ENCODE peak calls at places on chromosomes 16 and 17, in ten cellular contexts. V, W, P, C, F, M, A, U, B and K are unnamed samples.

GRCh38 chr17:5899496-5900195 is 170.5 kb upstream of the WSCD1 start:
- DNase-seq in V (no peak), U (no peak), W (no peak), B (no peak), C (no peak), A (no peak), F (no peak), M (peak), P (no peak), K (no peak)

GRCh38 chr17:57121308-57122042 is 36.4 kb downstream of the AKAP1 start:
- DNase-seq in V (peak), F (peak), M (no peak), P (no peak), U (peak), B (peak), W (peak), A (no peak), C (no peak), K (no peak)

GRCh38 chr16:85425061-85425662 is 188.0 kb upstream of the GSE1 start:
- DNase-seq in V (no peak), B (no peak), M (no peak), A (no peak), U (peak), F (no peak), P (peak), C (no peak), W (no peak), K (no peak)

GRCh38 chr17:65359016-65359415 is 202.4 kb downstream of the AXIN2 start:
- DNase-seq in A (no peak), M (no peak), P (no peak), V (peak), F (peak), B (peak), C (no peak), U (no peak), W (no peak), K (peak)

GRCh38 chr16:1981398-1981836 is at the start of gene NOXO1:
- DNase-seq in P (no peak), V (no peak), F (no peak), A (no peak), C (no peak), W (peak), B (no peak), M (no peak), U (no peak), K (no peak)

GRCh38 chr16:88061346-88062110 is 110.3 kb downstream of the BANP start:
- DNase-seq in B (peak), A (no peak), V (no peak), U (peak), M (no peak), P (peak), F (no peak), W (no peak), C (no peak), K (no peak)

GRCh38 chr17:34135841-34136240 is 119.2 kb upstream of the CCL2 start:
- DNase-seq in V (no peak), M (no peak), P (no peak), U (no peak), A (no peak), C (no peak), W (no peak), B (no peak), F (no peak), K (no peak)

GRCh38 chr16:24499193-24499814 is 40.1 kb upstream of the RBBP6 start:
- DNase-seq in P (no peak), F (peak), C (no peak), V (peak), B (peak), A (no peak), W (peak), M (no peak), U (peak), K (no peak)

GRCh38 chr17:58710948-58711552 is 18.6 kb downstream of the RAD51C start:
- DNase-seq in F (peak), W (peak), P (no peak), U (peak), C (no peak), V (peak), B (peak), A (no peak), M (no peak), K (no peak)

GRCh38 chr17:74357466-74357809 is 4.2 kb downstream of the BTBD17 start:
- DNase-seq in W (no peak), A (no peak), V (no peak), U (no peak), C (no peak), B (no peak), F (no peak), M (no peak), P (no peak), K (no peak)

DNA sequence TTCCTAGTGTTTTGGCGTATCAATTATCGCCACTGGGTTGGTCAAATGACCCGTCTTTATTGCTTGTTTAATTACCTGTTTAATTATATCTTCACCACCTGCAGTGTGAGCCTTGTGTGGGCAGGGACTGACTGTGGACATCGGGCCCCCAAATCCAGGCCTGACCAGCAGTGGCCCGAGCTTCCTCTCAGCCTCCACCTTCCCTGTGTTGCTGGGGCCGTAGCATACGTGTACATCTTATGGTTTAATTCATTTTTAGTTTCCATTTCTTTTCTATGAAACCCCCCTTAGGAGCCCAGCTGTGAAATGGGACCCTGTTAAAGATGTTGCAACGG is 1.2 kb upstream of the LMF1 start:
- DNase-seq in M (no peak), W (no peak), A (no peak), V (no peak), F (no peak), C (no peak), U (no peak), B (no peak), P (no peak), K (no peak)
- H3K4me3 ChIP-seq in M (no peak), W (no peak), A (no peak), V (no peak), F (no peak), C (no peak), U (no peak), B (no peak), P (no peak), K (no peak)

DNA sequence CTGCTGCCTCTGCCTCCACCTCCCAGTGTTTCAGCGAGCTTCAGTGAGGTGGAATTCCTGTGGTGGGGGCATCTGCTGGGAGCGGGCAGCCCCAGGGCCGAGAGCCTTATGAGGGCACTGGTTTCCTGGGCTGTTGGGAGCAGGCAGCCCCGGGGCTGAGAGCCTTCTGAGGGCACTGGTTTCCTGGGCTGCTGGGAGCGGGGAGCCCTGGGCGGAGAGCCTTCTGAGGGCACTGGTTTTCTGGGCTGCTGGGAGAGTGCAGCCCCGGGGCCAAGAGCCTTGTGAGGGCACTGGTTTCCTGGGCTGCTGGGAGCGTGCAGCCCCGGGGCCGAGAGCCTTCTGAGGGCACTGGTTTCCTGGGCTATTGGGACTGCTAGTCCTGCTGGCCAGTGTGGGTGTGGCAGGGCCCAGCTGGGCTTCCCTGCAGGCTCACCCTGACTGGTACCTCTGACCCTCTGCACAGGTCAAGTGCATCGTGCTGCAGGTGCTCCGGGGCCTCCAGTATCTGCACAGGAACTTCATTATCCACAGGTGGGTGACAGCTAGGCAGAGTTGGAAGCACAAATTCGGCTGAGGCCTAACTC is 5.6 kb downstream of the CDK10 start:
- DNase-seq in P (no peak), C (no peak), V (no peak), A (no peak), F (no peak), M (no peak), W (peak), B (no peak), U (no peak), K (no peak)
- H3K4me3 ChIP-seq in P (no peak), C (no peak), V (no peak), A (no peak), F (no peak), M (no peak), W (no peak), B (no peak), U (no peak), K (no peak)

GRCh38 chr16:28063611-28064061 is at the start of gene GSG1L:
- DNase-seq in W (peak), M (no peak), C (no peak), A (no peak), F (no peak), B (no peak), V (no peak), U (peak), P (no peak), K (no peak)
- H3K4me3 ChIP-seq in W (peak), M (peak), C (peak), A (no peak), F (no peak), B (no peak), V (no peak), U (peak), P (peak), K (peak)

DNA sequence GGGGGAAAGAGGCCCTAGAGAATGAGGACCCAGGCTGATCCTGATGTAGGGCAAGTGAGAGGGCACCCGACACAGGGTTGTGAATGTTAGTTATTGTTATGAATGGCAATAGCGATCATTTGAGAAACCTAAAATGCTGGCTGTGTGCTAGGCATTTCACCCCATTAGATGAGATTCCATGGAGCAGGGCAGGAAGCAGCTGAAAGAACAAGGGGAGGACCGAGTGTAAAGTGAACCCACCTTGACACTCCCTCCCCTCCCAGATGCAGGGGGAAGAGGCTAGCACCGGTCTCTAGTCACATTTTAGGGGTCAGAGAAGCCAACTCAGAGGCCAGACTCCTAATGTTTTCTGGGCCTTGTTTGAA is 553 bp upstream of the CORO6 start:
- DNase-seq in P (no peak), V (no peak), U (no peak), W (peak), C (no peak), M (peak), B (no peak), F (no peak), A (no peak), K (no peak)
- H3K4me3 ChIP-seq in P (peak), V (peak), U (peak), W (peak), C (peak), M (peak), B (peak), F (no peak), A (peak), K (peak)

GRCh38 chr16:57391308-57391699 is 13.3 kb upstream of the CCL17 start:
- DNase-seq in V (no peak), U (no peak), A (no peak), C (no peak), B (no peak), F (no peak), P (no peak), W (no peak), M (no peak), K (no peak)

GRCh38 chr16:57392694-57393093 is 11.9 kb upstream of the CCL17 start:
- DNase-seq in M (no peak), W (no peak), F (no peak), V (no peak), P (no peak), C (no peak), U (no peak), B (no peak), A (no peak), K (no peak)

GRCh38 chr16:57391708-57392107 is 12.9 kb upstream of the CCL17 start:
- DNase-seq in P (no peak), B (no peak), C (no peak), V (no peak), F (no peak), A (no peak), U (no peak), W (no peak), M (no peak), K (no peak)

GRCh38 chr16:57394444-57394843 is 10.1 kb upstream of the CCL17 start:
- DNase-seq in V (no peak), W (no peak), F (no peak), A (no peak), B (peak), C (no peak), U (no peak), P (peak), M (no peak), K (no peak)

GRCh38 chr16:57395026-57395425 is 9.5 kb upstream of the CCL17 start:
- DNase-seq in V (no peak), W (no peak), P (no peak), F (no peak), B (no peak), U (no peak), C (no peak), A (no peak), M (no peak), K (no peak)
- H3K4me3 ChIP-seq in V (no peak), W (no peak), P (no peak), F (no peak), B (no peak), U (no peak), C (no peak), A (no peak), M (no peak), K (no peak)

DNA sequence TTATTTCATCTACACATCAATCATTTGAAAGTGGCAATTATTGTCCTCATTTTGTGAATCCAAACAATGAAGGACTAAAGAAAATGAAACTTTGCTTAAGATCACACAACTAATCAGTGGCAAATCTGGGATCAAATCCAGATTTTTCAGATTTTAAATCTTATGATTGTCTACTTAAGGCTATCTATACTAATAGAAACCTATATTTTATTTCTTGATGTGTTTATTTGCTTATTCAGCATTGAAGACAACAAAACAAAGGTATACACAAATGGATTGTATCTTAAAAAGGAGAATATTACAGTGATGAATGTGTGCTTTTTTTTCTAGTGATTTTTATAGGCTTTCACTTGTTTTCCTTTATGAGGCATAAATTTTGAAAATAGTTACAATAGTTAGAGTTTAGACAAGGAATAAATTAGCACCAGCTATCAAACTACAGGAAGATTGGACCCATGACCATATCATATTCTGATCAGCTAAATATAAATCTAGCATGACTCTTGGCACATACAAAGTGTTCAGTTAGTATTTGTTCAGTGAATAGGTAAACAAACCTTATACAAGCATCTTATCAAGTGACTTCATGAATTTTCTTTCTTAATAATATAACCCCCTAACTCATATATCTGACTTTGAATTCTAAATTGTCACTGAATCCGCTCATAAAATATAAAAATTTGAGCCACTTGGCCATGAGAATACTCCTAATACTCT is 20.5 kb downstream of the VMP1 start:
- DNase-seq in C (no peak), M (no peak), U (no peak), B (no peak), A (no peak), W (no peak), F (no peak), P (no peak), V (no peak), K (no peak)
- H3K4me3 ChIP-seq in C (no peak), M (no peak), U (no peak), B (no peak), A (no peak), W (no peak), F (no peak), P (no peak), V (no peak), K (no peak)